ENCODE peak calls at places on chromosome 18, in six cellular contexts. One of them, this sample, is unnamed.
A peak's percentile ranks its signal among the peaks of the same experiment; 100 is the strongest.

GRCh38 chr18:35826477-35826876 is 146.0 kb upstream of the RMP24 start:
- DNase-seq in H1: no peak
- DNase-seq in mesenchymal stem cell: no peak
- DNase-seq in neuronal stem cell: no peak
- DNase-seq in IMR-90: no peak
- DNase-seq in mesendoderm: no peak
- DNase-seq in this sample: no peak

GRCh38 chr18:79938196-79938595 is 13.3 kb downstream of the SLC66A2 start:
- DNase-seq in H1: no peak
- DNase-seq in neuronal stem cell: no peak
- DNase-seq in IMR-90: no peak
- DNase-seq in mesenchymal stem cell: no peak
- DNase-seq in mesendoderm: no peak
- DNase-seq in this sample: peak; percentile 16

GRCh38 chr18:80157708-80158343 is 48.8 kb downstream of the ADNP2 start:
- DNase-seq in IMR-90: peak; percentile 74
- DNase-seq in mesenchymal stem cell: peak; percentile 66
- DNase-seq in H1: no peak
- DNase-seq in neuronal stem cell: peak; percentile 63
- DNase-seq in mesendoderm: peak; percentile 67
- DNase-seq in this sample: peak; percentile 58

GRCh38 chr18:51123481-51123880 is 74.0 kb downstream of the MEX3C start:
- DNase-seq in H1: no peak
- DNase-seq in mesendoderm: no peak
- DNase-seq in IMR-90: no peak
- DNase-seq in neuronal stem cell: no peak
- DNase-seq in mesenchymal stem cell: no peak
- DNase-seq in this sample: no peak

GRCh38 chr18:45365835-45366234 is 249.4 kb upstream of the SLC14A2 start:
- DNase-seq in mesenchymal stem cell: no peak
- DNase-seq in mesendoderm: no peak
- DNase-seq in H1: no peak
- DNase-seq in neuronal stem cell: no peak
- DNase-seq in IMR-90: no peak
- DNase-seq in this sample: no peak

GRCh38 chr18:26546170-26546874 is 2.0 kb downstream of the KCTD1 start:
- DNase-seq in neuronal stem cell: no peak
- DNase-seq in mesenchymal stem cell: no peak
- DNase-seq in H1: no peak
- DNase-seq in mesendoderm: no peak
- DNase-seq in IMR-90: no peak
- DNase-seq in this sample: no peak

GRCh38 chr18:45793295-45793965 is 32.0 kb upstream of the SIGLEC15 start:
- DNase-seq in H1: no peak
- DNase-seq in IMR-90: peak; percentile 93
- DNase-seq in mesendoderm: peak; percentile 61
- DNase-seq in neuronal stem cell: no peak
- DNase-seq in mesenchymal stem cell: peak; percentile 92
- DNase-seq in this sample: no peak

GRCh38 chr18:12155996-12156395 is 62.4 kb downstream of the ANKRD62 start:
- DNase-seq in H1: no peak
- DNase-seq in neuronal stem cell: no peak
- DNase-seq in mesenchymal stem cell: no peak
- DNase-seq in IMR-90: no peak
- DNase-seq in mesendoderm: peak; percentile 1
- DNase-seq in this sample: no peak

GRCh38 chr18:3932285-3932684 is 482.3 kb downstream of the TGIF1 start:
- DNase-seq in H1: no peak
- DNase-seq in mesenchymal stem cell: no peak
- DNase-seq in mesendoderm: no peak
- DNase-seq in IMR-90: no peak
- DNase-seq in neuronal stem cell: no peak
- DNase-seq in this sample: no peak

GRCh38 chr18:79610461-79611039 is 69.1 kb upstream of the CTDP1 start:
- DNase-seq in mesendoderm: no peak
- DNase-seq in neuronal stem cell: no peak
- DNase-seq in IMR-90: no peak
- DNase-seq in mesenchymal stem cell: no peak
- DNase-seq in H1: no peak
- DNase-seq in this sample: no peak

GRCh38 chr18:66616523-66616983 is 12.7 kb upstream of the CDH19 start:
- DNase-seq in neuronal stem cell: no peak
- DNase-seq in H1: no peak
- DNase-seq in IMR-90: no peak
- DNase-seq in mesenchymal stem cell: no peak
- DNase-seq in mesendoderm: peak; percentile 60
- DNase-seq in this sample: peak; percentile 59

GRCh38 chr18:44708451-44709083 is 27.9 kb downstream of the SETBP1 start:
- DNase-seq in H1: no peak
- DNase-seq in mesendoderm: no peak
- DNase-seq in IMR-90: peak; percentile 16
- DNase-seq in mesenchymal stem cell: peak; percentile 60
- DNase-seq in neuronal stem cell: no peak
- DNase-seq in this sample: no peak

GRCh38 chr18:70981400-70982140 is 692.7 kb downstream of the SOCS6 start:
- DNase-seq in neuronal stem cell: no peak
- DNase-seq in mesenchymal stem cell: no peak
- DNase-seq in H1: no peak
- DNase-seq in IMR-90: no peak
- DNase-seq in mesendoderm: no peak
- DNase-seq in this sample: no peak

GRCh38 chr18:31657823-31658669 is 26.3 kb downstream of the B4GALT6 start:
- DNase-seq in neuronal stem cell: no peak
- DNase-seq in IMR-90: no peak
- DNase-seq in mesenchymal stem cell: peak; percentile 23
- DNase-seq in H1: no peak
- DNase-seq in mesendoderm: no peak
- DNase-seq in this sample: no peak

GRCh38 chr18:23257153-23257552 is 121.9 kb downstream of the CABLES1 start:
- DNase-seq in mesenchymal stem cell: no peak
- DNase-seq in H1: no peak
- DNase-seq in neuronal stem cell: no peak
- DNase-seq in IMR-90: no peak
- DNase-seq in mesendoderm: no peak
- DNase-seq in this sample: no peak
- H3K18ac ChIP-seq in mesenchymal stem cell: no peak overlapping the region
- H3K18ac ChIP-seq in H1: no peak overlapping the region
- H3K18ac ChIP-seq in neuronal stem cell: no peak overlapping the region
- H3K18ac ChIP-seq in IMR-90: no peak overlapping the region
- H3K18ac ChIP-seq in mesendoderm: peak overlapping the region; percentile 13
- H3K18ac ChIP-seq in this sample: no peak overlapping the region

GRCh38 chr18:7615840-7616239 is 48.7 kb downstream of the PTPRM start:
- DNase-seq in neuronal stem cell: no peak
- DNase-seq in IMR-90: no peak
- DNase-seq in mesenchymal stem cell: no peak
- DNase-seq in mesendoderm: no peak
- DNase-seq in H1: no peak
- DNase-seq in this sample: no peak
- H3K18ac ChIP-seq in neuronal stem cell: no peak overlapping the region
- H3K18ac ChIP-seq in IMR-90: no peak overlapping the region
- H3K18ac ChIP-seq in mesenchymal stem cell: no peak overlapping the region
- H3K18ac ChIP-seq in mesendoderm: no peak overlapping the region
- H3K18ac ChIP-seq in H1: no peak overlapping the region
- H3K18ac ChIP-seq in this sample: no peak overlapping the region

DNA sequence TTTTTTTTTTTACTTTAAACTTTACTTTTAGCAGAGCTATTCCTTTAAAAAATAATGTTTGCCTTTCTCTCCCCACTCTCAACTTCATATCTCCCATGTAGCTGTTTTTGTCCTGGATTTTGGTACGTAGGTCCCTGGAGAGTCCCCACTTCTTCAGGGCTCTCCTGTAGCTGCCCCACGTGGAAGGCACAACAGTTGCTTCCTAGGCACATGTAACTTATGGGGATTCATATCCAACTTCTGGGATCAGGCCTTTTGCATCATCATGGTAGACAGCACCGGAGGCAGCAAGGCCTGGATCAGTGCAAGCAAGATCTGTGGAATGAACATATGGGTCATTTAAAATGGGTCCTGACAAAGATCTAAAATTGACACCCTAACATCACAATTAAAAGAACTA is 95.7 kb downstream of the ACAA2 start:
- DNase-seq in H1: no peak
- DNase-seq in IMR-90: no peak
- DNase-seq in mesendoderm: no peak
- DNase-seq in mesenchymal stem cell: no peak
- DNase-seq in neuronal stem cell: no peak
- DNase-seq in this sample: no peak
- H3K18ac ChIP-seq in H1: no peak overlapping the region
- H3K18ac ChIP-seq in IMR-90: no peak overlapping the region
- H3K18ac ChIP-seq in mesendoderm: no peak overlapping the region
- H3K18ac ChIP-seq in mesenchymal stem cell: no peak overlapping the region
- H3K18ac ChIP-seq in neuronal stem cell: no peak overlapping the region
- H3K18ac ChIP-seq in this sample: no peak overlapping the region

GRCh38 chr18:48875942-48876511 is 74.7 kb downstream of the SMAD7 start:
- DNase-seq in IMR-90: no peak
- DNase-seq in H1: no peak
- DNase-seq in mesenchymal stem cell: peak; percentile 46
- DNase-seq in neuronal stem cell: no peak
- DNase-seq in mesendoderm: peak; percentile 85
- DNase-seq in this sample: peak; percentile 72
- H3K18ac ChIP-seq in IMR-90: no peak overlapping the region
- H3K18ac ChIP-seq in H1: no peak overlapping the region
- H3K18ac ChIP-seq in mesenchymal stem cell: peak overlapping the region; percentile 74
- H3K18ac ChIP-seq in neuronal stem cell: peak overlapping the region; percentile 84
- H3K18ac ChIP-seq in mesendoderm: no peak overlapping the region
- H3K18ac ChIP-seq in this sample: no peak overlapping the region

GRCh38 chr18:48131042-48131441 is 200.6 kb upstream of the SMAD2 start:
- DNase-seq in H1: no peak
- DNase-seq in mesendoderm: no peak
- DNase-seq in neuronal stem cell: no peak
- DNase-seq in IMR-90: no peak
- DNase-seq in mesenchymal stem cell: no peak
- DNase-seq in this sample: no peak
- H3K18ac ChIP-seq in H1: no peak overlapping the region
- H3K18ac ChIP-seq in mesendoderm: no peak overlapping the region
- H3K18ac ChIP-seq in neuronal stem cell: no peak overlapping the region
- H3K18ac ChIP-seq in IMR-90: no peak overlapping the region
- H3K18ac ChIP-seq in mesenchymal stem cell: no peak overlapping the region
- H3K18ac ChIP-seq in this sample: no peak overlapping the region

GRCh38 chr18:23573020-23573419 is 13.3 kb downstream of the NPC1 start:
- DNase-seq in H1: no peak
- DNase-seq in IMR-90: no peak
- DNase-seq in neuronal stem cell: no peak
- DNase-seq in mesenchymal stem cell: no peak
- DNase-seq in mesendoderm: no peak
- DNase-seq in this sample: no peak

GRCh38 chr18:23569299-23570063 is 16.8 kb downstream of the NPC1 start:
- DNase-seq in neuronal stem cell: no peak
- DNase-seq in mesenchymal stem cell: no peak
- DNase-seq in H1: no peak
- DNase-seq in IMR-90: no peak
- DNase-seq in mesendoderm: no peak
- DNase-seq in this sample: no peak

GRCh38 chr18:23572012-23572411 is 14.3 kb downstream of the NPC1 start:
- DNase-seq in mesenchymal stem cell: no peak
- DNase-seq in neuronal stem cell: no peak
- DNase-seq in IMR-90: no peak
- DNase-seq in mesendoderm: no peak
- DNase-seq in H1: no peak
- DNase-seq in this sample: no peak

GRCh38 chr18:23572570-23572969 is 13.7 kb downstream of the NPC1 start:
- DNase-seq in H1: no peak
- DNase-seq in mesenchymal stem cell: no peak
- DNase-seq in mesendoderm: no peak
- DNase-seq in IMR-90: no peak
- DNase-seq in neuronal stem cell: no peak
- DNase-seq in this sample: no peak

GRCh38 chr18:23570912-23571504 is 15.3 kb downstream of the NPC1 start:
- DNase-seq in mesendoderm: no peak
- DNase-seq in mesenchymal stem cell: no peak
- DNase-seq in neuronal stem cell: no peak
- DNase-seq in IMR-90: no peak
- DNase-seq in H1: no peak
- DNase-seq in this sample: no peak
- H3K18ac ChIP-seq in mesendoderm: no peak overlapping the region
- H3K18ac ChIP-seq in mesenchymal stem cell: no peak overlapping the region
- H3K18ac ChIP-seq in neuronal stem cell: no peak overlapping the region
- H3K18ac ChIP-seq in IMR-90: no peak overlapping the region
- H3K18ac ChIP-seq in H1: no peak overlapping the region
- H3K18ac ChIP-seq in this sample: no peak overlapping the region

GRCh38 chr18:58851874-58852273 is 12.8 kb upstream of the ZNF532 start:
- DNase-seq in mesenchymal stem cell: no peak
- DNase-seq in H1: no peak
- DNase-seq in mesendoderm: peak; percentile 89
- DNase-seq in neuronal stem cell: no peak
- DNase-seq in IMR-90: no peak
- DNase-seq in this sample: no peak

GRCh38 chr18:58848685-58849084 is 16.0 kb upstream of the ZNF532 start:
- DNase-seq in mesenchymal stem cell: no peak
- DNase-seq in neuronal stem cell: no peak
- DNase-seq in H1: no peak
- DNase-seq in mesendoderm: peak; percentile 96
- DNase-seq in IMR-90: peak; percentile 53
- DNase-seq in this sample: peak; percentile 75

GRCh38 chr18:58852629-58853028 is 12.0 kb upstream of the ZNF532 start:
- DNase-seq in mesendoderm: no peak
- DNase-seq in H1: no peak
- DNase-seq in neuronal stem cell: no peak
- DNase-seq in mesenchymal stem cell: no peak
- DNase-seq in IMR-90: no peak
- DNase-seq in this sample: no peak

GRCh38 chr18:58847383-58848071 is 17.1 kb upstream of the ZNF532 start:
- DNase-seq in mesenchymal stem cell: no peak
- DNase-seq in H1: peak; percentile 88
- DNase-seq in mesendoderm: peak; percentile 99
- DNase-seq in IMR-90: no peak
- DNase-seq in neuronal stem cell: peak; percentile 71
- DNase-seq in this sample: peak; percentile 98

GRCh38 chr18:58850784-58851469 is 13.8 kb upstream of the ZNF532 start:
- DNase-seq in H1: no peak
- DNase-seq in mesendoderm: no peak
- DNase-seq in mesenchymal stem cell: no peak
- DNase-seq in IMR-90: no peak
- DNase-seq in neuronal stem cell: no peak
- DNase-seq in this sample: no peak
- H3K18ac ChIP-seq in H1: no peak overlapping the region
- H3K18ac ChIP-seq in mesendoderm: peak overlapping the region; percentile 99
- H3K18ac ChIP-seq in mesenchymal stem cell: no peak overlapping the region
- H3K18ac ChIP-seq in IMR-90: no peak overlapping the region
- H3K18ac ChIP-seq in neuronal stem cell: no peak overlapping the region
- H3K18ac ChIP-seq in this sample: peak overlapping the region; percentile 56

GRCh38 chr18:7596133-7596532 is 29.0 kb downstream of the PTPRM start:
- DNase-seq in IMR-90: peak; percentile 18
- DNase-seq in neuronal stem cell: no peak
- DNase-seq in mesenchymal stem cell: peak; percentile 61
- DNase-seq in H1: no peak
- DNase-seq in mesendoderm: no peak
- DNase-seq in this sample: no peak
- H3K18ac ChIP-seq in IMR-90: no peak overlapping the region
- H3K18ac ChIP-seq in neuronal stem cell: no peak overlapping the region
- H3K18ac ChIP-seq in mesenchymal stem cell: no peak overlapping the region
- H3K18ac ChIP-seq in H1: no peak overlapping the region
- H3K18ac ChIP-seq in mesendoderm: no peak overlapping the region
- H3K18ac ChIP-seq in this sample: no peak overlapping the region

DNA sequence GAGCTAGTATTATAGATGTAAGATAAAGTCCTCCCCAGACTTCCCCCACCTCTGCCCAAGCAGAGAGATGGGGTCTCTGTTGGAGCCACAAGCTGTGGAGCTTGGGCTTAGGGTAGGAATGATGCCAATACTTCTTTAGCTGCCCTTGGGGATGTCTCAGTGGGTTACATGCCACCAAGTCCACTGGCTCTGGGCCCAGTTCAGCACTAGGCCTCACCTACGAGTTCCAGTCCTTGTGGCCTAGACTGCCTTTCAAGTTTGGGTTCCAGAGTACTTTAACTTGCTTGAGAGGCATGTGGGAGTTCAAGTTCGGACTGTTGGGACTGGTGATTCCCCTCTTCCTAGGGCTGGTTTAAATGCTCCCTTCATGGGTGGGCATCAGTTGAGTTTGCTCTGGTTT is 272.4 kb downstream of the PTPRM start:
- DNase-seq in H1: no peak
- DNase-seq in IMR-90: no peak
- DNase-seq in neuronal stem cell: no peak
- DNase-seq in mesendoderm: no peak
- DNase-seq in mesenchymal stem cell: no peak
- DNase-seq in this sample: no peak
- H3K18ac ChIP-seq in H1: no peak overlapping the region
- H3K18ac ChIP-seq in IMR-90: no peak overlapping the region
- H3K18ac ChIP-seq in neuronal stem cell: no peak overlapping the region
- H3K18ac ChIP-seq in mesendoderm: peak overlapping the region; percentile 0
- H3K18ac ChIP-seq in mesenchymal stem cell: no peak overlapping the region
- H3K18ac ChIP-seq in this sample: no peak overlapping the region